ENCODE peak calls at places on chromosomes 11 and 22, in seven cellular contexts. X, D, O, T, N, Z and S are unnamed samples. For H3K36me3, the result is how much of the 10 kb centered on the place peaks cover.

GRCh38 chr11:116736763-116737162 is 36.0 kb downstream of the BUD13 start:
- DNase-seq in X (peak), D (no peak), O (no peak), T (peak), N (peak), Z (no peak), S (no peak)

GRCh38 chr11:35146074-35146521 is 7.1 kb downstream of the CD44 start:
- DNase-seq in X (peak), D (peak), O (no peak), T (no peak), N (peak), Z (peak), S (no peak)

GRCh38 chr11:99865951-99866350 is 821.1 kb upstream of the ARHGAP42 start:
- DNase-seq in X (no peak), D (no peak), O (peak), T (no peak), N (no peak), Z (no peak), S (no peak)

GRCh38 chr22:19756288-19757128 is 4.1 kb upstream of the TBX1 start:
- DNase-seq in X (peak), D (peak), O (no peak), T (peak), N (peak), Z (peak), S (no peak)

GRCh38 chr11:112195906-112196305 is 20.6 kb downstream of the BCO2 start:
- DNase-seq in X (peak), D (no peak), O (peak), T (no peak), N (peak), Z (peak), S (no peak)

GRCh38 chr22:31085493-31085824 is 4.3 kb downstream of the SMTN start:
- DNase-seq in X (no peak), D (peak), O (no peak), T (no peak), N (peak), Z (peak), S (no peak)

GRCh38 chr22:29307658-29308147 is 1.3 kb downstream of the GAS2L1 start:
- DNase-seq in X (no peak), D (no peak), O (no peak), T (no peak), N (no peak), Z (peak), S (no peak)

GRCh38 chr11:67179892-67180490 is 60.9 kb downstream of the KDM2A start:
- DNase-seq in X (no peak), D (no peak), O (peak), T (no peak), N (no peak), Z (no peak), S (peak)

GRCh38 chr22:49325531-49326395 is 501.9 kb downstream of the BRD1 start:
- DNase-seq in X (no peak), D (no peak), O (no peak), T (no peak), N (no peak), Z (no peak), S (peak)

GRCh38 chr22:25987948-25988347 is 181.3 kb upstream of the SEZ6L start:
- DNase-seq in X (no peak), D (no peak), O (no peak), T (no peak), N (no peak), Z (no peak), S (no peak)

GRCh38 chr11:8683115-8683807 is 669 bp downstream of the RPL27A start:
- DNase-seq in X (no peak), D (no peak), O (peak), T (no peak), N (peak), Z (no peak), S (no peak)

GRCh38 chr11:64611961-64612646 is 21.1 kb downstream of the SLC22A12 start:
- DNase-seq in X (no peak), D (no peak), O (no peak), T (no peak), N (peak), Z (peak), S (no peak)

GRCh38 chr11:65435981-65436411 is 13.4 kb downstream of the NEAT1 start:
- DNase-seq in X (no peak), D (peak), O (no peak), T (no peak), N (peak), Z (no peak), S (no peak)

GRCh38 chr22:47154621-47155081 is 392.2 kb downstream of the TBC1D22A start:
- DNase-seq in X (no peak), D (no peak), O (peak), T (no peak), N (peak), Z (peak), S (peak)

DNA sequence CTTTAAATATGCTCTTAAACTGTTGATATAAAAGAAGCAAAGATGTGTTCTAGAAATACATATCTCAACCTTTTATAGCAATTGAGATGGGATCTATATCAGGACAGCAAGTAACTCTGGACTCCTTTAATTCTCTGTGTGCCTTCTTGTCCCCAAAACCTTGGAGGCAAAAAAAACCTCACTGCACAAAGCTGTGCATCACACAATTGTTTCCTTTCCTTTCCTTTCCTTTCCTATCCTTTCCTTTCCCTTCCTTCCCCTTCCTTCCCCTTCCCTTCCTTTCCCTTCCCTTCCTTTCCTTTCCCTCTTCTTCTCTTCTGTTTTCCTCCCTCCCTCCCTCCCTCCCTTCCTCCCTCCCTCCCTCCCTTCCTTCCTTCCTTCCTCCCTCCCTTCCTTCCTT is 9.5 kb upstream of the TTC12 start:
- DNase-seq in X (no peak), D (no peak), O (no peak), T (no peak), N (no peak), Z (no peak), S (no peak)
- H3K36me3 ChIP-seq in X (under half), D (under half), O (under half), T (under half), N (under half), Z (under half), S (under half)

GRCh38 chr11:120547871-120548681 is 36.5 kb downstream of the GRIK4 start:
- DNase-seq in X (peak), D (peak), O (peak), T (peak), N (peak), Z (peak), S (peak)
- H3K27ac ChIP-seq in X (peak), D (peak), O (peak), T (peak), N (peak), Z (no peak), S (no peak)

GRCh38 chr22:42341779-42342178 is 71.3 kb upstream of the TCF20 start:
- DNase-seq in X (no peak), D (no peak), O (no peak), T (no peak), N (no peak), Z (no peak), S (no peak)

GRCh38 chr22:42342426-42343135 is 72.1 kb upstream of the TCF20 start:
- DNase-seq in X (no peak), D (no peak), O (no peak), T (no peak), N (no peak), Z (no peak), S (no peak)

GRCh38 chr22:42343136-42343484 is 72.7 kb upstream of the TCF20 start:
- DNase-seq in X (no peak), D (no peak), O (no peak), T (no peak), N (no peak), Z (no peak), S (no peak)

GRCh38 chr22:42340150-42340549 is 69.7 kb upstream of the TCF20 start:
- DNase-seq in X (no peak), D (no peak), O (no peak), T (no peak), N (no peak), Z (no peak), S (no peak)

DNA sequence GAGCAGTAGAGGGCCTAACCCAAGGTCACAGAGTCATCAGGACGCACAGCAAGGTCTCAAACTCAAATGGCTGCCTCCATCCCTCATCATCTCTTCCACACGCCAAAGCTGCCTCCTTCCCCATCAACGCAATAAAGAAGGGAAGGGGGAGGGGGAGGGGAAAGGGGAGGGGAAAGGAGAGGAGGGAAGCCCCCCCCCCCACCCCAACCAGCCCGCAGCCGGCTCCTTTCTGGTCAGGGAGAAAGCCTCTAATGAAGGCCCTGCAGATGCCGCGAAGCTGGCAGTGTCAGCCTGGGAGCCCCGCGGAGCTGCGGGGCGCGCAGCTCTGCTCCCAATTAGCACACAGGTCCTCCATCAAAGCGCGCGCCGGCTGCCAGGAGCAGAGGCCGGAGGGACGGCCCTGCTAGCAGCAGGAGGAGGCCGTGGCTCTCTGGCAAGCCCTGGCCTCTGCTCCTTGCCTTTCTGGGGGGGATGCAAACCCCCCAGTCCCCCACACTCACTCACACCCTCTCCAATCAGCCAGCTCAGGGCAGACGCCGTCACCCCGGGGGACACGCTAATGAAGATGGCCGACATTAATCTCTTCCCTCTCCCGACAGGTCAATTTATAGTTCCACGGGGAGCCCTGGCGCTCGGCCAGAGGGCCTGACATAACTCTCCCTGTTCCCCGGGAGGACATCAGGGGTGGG is 70.4 kb upstream of the TCF20 start:
- DNase-seq in X (no peak), D (no peak), O (no peak), T (no peak), N (no peak), Z (no peak), S (no peak)
- H3K4me3 ChIP-seq in X (no peak), D (no peak), O (no peak), T (no peak), N (no peak), Z (no peak), S (no peak)

DNA sequence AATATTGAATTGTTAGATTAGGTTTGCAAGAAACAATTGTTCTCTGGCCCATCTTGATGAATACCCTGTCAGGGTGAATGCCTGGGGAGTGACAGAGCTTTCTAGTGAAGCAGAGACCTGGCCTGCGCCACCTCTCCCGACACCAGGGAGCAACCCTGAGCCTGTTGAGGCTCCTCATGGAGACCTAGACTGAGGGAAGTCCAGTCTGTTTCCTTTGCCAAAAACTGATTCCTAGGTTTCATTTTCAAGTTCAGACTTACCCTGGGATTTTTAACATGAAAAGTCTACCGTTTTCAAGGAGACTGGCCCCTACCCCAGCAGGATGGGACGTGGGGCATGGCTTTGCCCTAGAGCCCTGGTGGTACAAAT is 173.7 kb upstream of the SORL1-AS1 start:
- DNase-seq in X (no peak), D (no peak), O (no peak), T (no peak), N (no peak), Z (no peak), S (no peak)
- H3K36me3 ChIP-seq in X (under half), D (under half), O (under half), T (under half), N (under half), Z (under half), S (under half)

DNA sequence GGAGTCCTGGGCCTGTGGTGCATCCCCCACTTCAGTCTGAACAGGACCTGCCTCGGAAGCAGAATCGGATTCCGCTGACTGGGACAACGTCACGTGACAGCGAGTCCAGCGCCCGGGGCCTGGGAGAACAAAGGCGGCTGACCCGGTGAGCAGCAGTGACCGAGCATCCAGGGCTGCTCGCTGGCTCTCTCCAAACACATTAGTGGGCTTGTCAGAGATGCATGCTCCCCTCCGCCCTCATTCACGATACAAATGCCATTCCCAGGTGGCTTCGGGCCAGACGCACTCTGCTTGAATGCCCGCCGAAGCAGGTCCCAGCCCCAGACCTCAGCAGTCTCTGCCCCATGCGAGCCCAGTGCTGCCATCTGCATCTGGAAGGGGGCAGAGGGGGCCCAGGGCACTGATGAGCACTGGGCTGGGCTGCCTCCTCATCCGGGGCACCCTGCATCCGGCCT is 91.0 kb downstream of the WNT7B start:
- DNase-seq in X (no peak), D (no peak), O (no peak), T (no peak), N (no peak), Z (no peak), S (no peak)
- H3K27ac ChIP-seq in X (no peak), D (no peak), O (no peak), T (no peak), N (no peak), Z (no peak), S (no peak)

GRCh38 chr11:9747229-9747628 is 83.4 kb downstream of the SWAP70 start:
- DNase-seq in X (no peak), D (no peak), O (no peak), T (no peak), N (no peak), Z (no peak), S (no peak)
- H3K4me3 ChIP-seq in X (no peak), D (no peak), O (no peak), T (no peak), N (no peak), Z (no peak), S (no peak)

GRCh38 chr22:38291201-38291777 is 18.5 kb upstream of the TMEM184B start:
- DNase-seq in X (no peak), D (no peak), O (no peak), T (no peak), N (no peak), Z (no peak), S (no peak)
- H3K36me3 ChIP-seq in X (half or more), D (under half), O (under half), T (under half), N (under half), Z (under half), S (half or more)